ENCODE peak calls at places on chromosomes 3 and 15, in four cellular contexts. S is heart right ventricle, Q is neural crest cell, N is tibial artery. V is an unnamed sample.

GRCh38 chr15:93088200-93088980 is 621 bp downstream of the RGMA start:
- DNase-seq in S (no peak), N (no peak), Q (peak), V (peak)

GRCh38 chr3:43621406-43621973 is 321 bp downstream of the ANO10 start:
- DNase-seq in S (no peak), Q (peak), N (no peak), V (peak)

GRCh38 chr15:26157081-26157480 is 294.0 kb upstream of the ATP10A start:
- DNase-seq in N (no peak), Q (no peak), S (no peak), V (no peak)

GRCh38 chr3:128432301-128432897 is 34.3 kb downstream of the DNAJB8 start:
- DNase-seq in Q (no peak), N (no peak), S (no peak), V (peak)

GRCh38 chr3:161274691-161275298 is 53.7 kb downstream of the NMD3 start:
- DNase-seq in Q (peak), S (no peak), N (no peak), V (peak)

GRCh38 chr3:8480699-8481098 is 20.9 kb upstream of the LMCD1 start:
- DNase-seq in Q (no peak), S (no peak), N (no peak), V (no peak)

GRCh38 chr3:130341388-130341787 is 4.1 kb upstream of the COL6A5 start:
- DNase-seq in S (no peak), Q (no peak), N (no peak), V (no peak)

GRCh38 chr15:31325432-31325975 is 1.1 kb upstream of the KLF13 start:
- DNase-seq in S (peak), N (peak), Q (peak), V (peak)

GRCh38 chr15:86892774-86893449 is 813.2 kb downstream of the AGBL1 start:
- DNase-seq in Q (no peak), S (no peak), N (no peak), V (no peak)

GRCh38 chr15:97504031-97504430 is 456.5 kb upstream of the ARRDC4 start:
- DNase-seq in N (no peak), Q (no peak), S (no peak), V (peak)

GRCh38 chr15:76904461-76905012 is 603 bp downstream of the SCAPER start:
- DNase-seq in Q (peak), S (peak), N (no peak), V (peak)

GRCh38 chr15:96350321-96350720 is 19.8 kb downstream of the NR2F2 start:
- DNase-seq in N (no peak), S (no peak), Q (no peak), V (no peak)

GRCh38 chr15:57458255-57458850 is 82.0 kb downstream of the CGNL1 start:
- DNase-seq in Q (no peak), S (no peak), N (no peak), V (no peak)

GRCh38 chr3:76554717-76555116 is 485.2 kb upstream of the ROBO2 start:
- DNase-seq in S (no peak), Q (no peak), N (no peak), V (no peak)

GRCh38 chr3:166955549-166955948 is 424.5 kb downstream of the ZBBX start:
- DNase-seq in Q (no peak), N (peak), S (no peak), V (no peak)

GRCh38 chr15:70153948-70154439 is 56.3 kb upstream of the TLE3 start:
- DNase-seq in Q (no peak), S (no peak), N (no peak), V (no peak)

GRCh38 chr3:158700559-158700958 is 28.1 kb upstream of the LXN start:
- DNase-seq in N (no peak), Q (no peak), S (no peak), V (no peak)

GRCh38 chr15:100926258-100926657 is 7.1 kb downstream of the LRRK1 start:
- DNase-seq in S (no peak), N (no peak), Q (no peak), V (no peak)
- TF ChIP-seq CTCF in S (no peak), N (no peak), Q (no peak), V (no peak)

GRCh38 chr3:172517859-172518466 is 5.3 kb downstream of the TNFSF10 start:
- DNase-seq in N (no peak), S (no peak), Q (no peak), V (no peak)

GRCh38 chr3:172519241-172519640 is 4.0 kb downstream of the TNFSF10 start:
- DNase-seq in Q (no peak), N (no peak), S (no peak), V (no peak)

GRCh38 chr3:172520332-172520831 is 2.8 kb downstream of the TNFSF10 start:
- DNase-seq in Q (no peak), S (no peak), N (no peak), V (no peak)

GRCh38 chr3:172516318-172517214 is 6.7 kb downstream of the TNFSF10 start:
- DNase-seq in Q (no peak), S (peak), N (peak), V (peak)

DNA sequence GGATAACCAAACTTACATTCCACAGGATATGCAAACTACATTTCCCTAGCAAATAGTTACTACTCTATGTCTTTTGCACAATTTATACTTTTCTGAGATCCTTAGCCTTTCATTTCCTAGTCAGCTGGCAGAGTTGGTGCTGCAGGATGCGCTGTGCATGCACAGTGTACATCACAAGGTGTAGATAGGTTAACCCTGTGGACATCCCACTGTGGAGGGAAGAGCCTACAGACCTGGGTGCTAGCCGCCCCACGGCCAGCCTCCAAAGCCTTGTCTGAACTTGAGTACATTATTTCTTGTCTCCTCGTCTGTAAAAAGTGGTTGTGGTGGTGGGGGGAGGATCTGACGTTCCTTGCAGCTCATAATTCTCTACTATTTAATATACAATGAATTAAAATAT is 3.5 kb downstream of the TNFSF10 start:
- DNase-seq in S (no peak), Q (no peak), N (no peak), V (no peak)
- TF ChIP-seq CTCF in S (no peak), Q (no peak), N (no peak), V (no peak)

GRCh38 chr3:170037463-170038433 is at the start of gene GPR160:
- DNase-seq in Q (peak), N (peak), S (peak), V (peak)

GRCh38 chr3:170033489-170033888 is 4.3 kb upstream of the GPR160 start:
- DNase-seq in S (no peak), N (no peak), Q (no peak), V (no peak)

GRCh38 chr3:170043506-170043905 is 5.7 kb downstream of the GPR160 start:
- DNase-seq in Q (no peak), S (no peak), N (no peak), V (no peak)

GRCh38 chr3:170040283-170040907 is 2.6 kb downstream of the GPR160 start:
- DNase-seq in S (no peak), N (no peak), Q (no peak), V (no peak)

GRCh38 chr3:170038434-170039110 is 777 bp downstream of the GPR160 start:
- DNase-seq in N (no peak), Q (no peak), S (no peak), V (peak)
- TF ChIP-seq CTCF in N (no peak), Q (peak), S (no peak), V (peak)

GRCh38 chr15:74209560-74209958 is 7.0 kb upstream of the STRA6 start:
- DNase-seq in N (no peak), Q (no peak), S (no peak), V (no peak)
- TF ChIP-seq CTCF in N (no peak), Q (no peak), S (no peak), V (no peak)

DNA sequence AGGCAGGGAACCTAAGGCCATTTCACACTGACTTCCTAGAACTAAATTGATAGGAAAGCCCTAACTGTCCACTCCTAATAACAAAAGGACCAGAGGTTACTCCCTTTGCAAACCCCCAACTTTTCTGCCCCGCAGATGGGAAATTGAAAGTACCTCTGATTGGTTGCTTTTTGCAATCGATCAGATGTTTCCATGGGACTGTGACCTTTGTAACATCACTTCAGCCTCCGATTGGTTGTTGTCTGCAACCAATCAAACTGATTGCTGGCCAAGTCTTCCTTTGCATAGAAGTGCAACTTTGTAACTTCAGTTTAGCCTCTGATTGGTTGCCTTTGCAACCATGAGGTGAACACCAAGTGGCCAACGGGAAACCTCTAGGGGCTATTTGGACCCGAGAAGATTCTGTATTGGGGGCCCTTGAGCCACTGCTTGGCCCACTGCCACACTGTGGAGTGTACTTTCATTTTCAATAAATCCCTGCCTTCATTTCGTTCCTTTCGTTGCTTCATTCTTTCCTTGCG is 11.3 kb upstream of the KNL1 start:
- DNase-seq in N (no peak), S (no peak), Q (no peak), V (peak)
- TF ChIP-seq CTCF in N (no peak), S (no peak), Q (no peak), V (no peak)

GRCh38 chr3:195556390-195556789 is 13.3 kb upstream of the PPP1R2 start:
- DNase-seq in N (no peak), Q (peak), S (no peak), V (no peak)
- TF ChIP-seq CTCF in N (no peak), Q (peak), S (peak), V (no peak)